ENCODE peak calls at places on chromosomes 1 and 21, in four cellular contexts. One of them, this sample, is unnamed.

GRCh38 chr1:220544901-220545303 is 17.0 kb downstream of the MARK1 start:
- DNase-seq in prostate gland: no peak
- DNase-seq in GM06990: no peak
- DNase-seq in HFF-Myc: no peak
- DNase-seq in this sample: no peak

GRCh38 chr1:94255476-94255875 is 18.1 kb upstream of the ARHGAP29 start:
- DNase-seq in GM06990: no peak
- DNase-seq in HFF-Myc: no peak
- DNase-seq in prostate gland: no peak
- DNase-seq in this sample: no peak

GRCh38 chr1:5994713-5995621 is 2.7 kb upstream of the NPHP4 start:
- DNase-seq in GM06990: peak
- DNase-seq in HFF-Myc: no peak
- DNase-seq in prostate gland: no peak
- DNase-seq in this sample: peak

GRCh38 chr1:64663654-64664053 is 81.2 kb upstream of the RAVER2 start:
- DNase-seq in prostate gland: no peak
- DNase-seq in GM06990: peak
- DNase-seq in HFF-Myc: no peak
- DNase-seq in this sample: peak

GRCh38 chr1:97721221-97721620 is 199.6 kb downstream of the DPYD start:
- DNase-seq in prostate gland: no peak
- DNase-seq in HFF-Myc: no peak
- DNase-seq in GM06990: no peak
- DNase-seq in this sample: no peak

GRCh38 chr21:46117586-46118304 is 19.8 kb downstream of the COL6A2 start:
- DNase-seq in prostate gland: no peak
- DNase-seq in HFF-Myc: no peak
- DNase-seq in GM06990: no peak
- DNase-seq in this sample: no peak

GRCh38 chr1:175968486-175969182 is 225.2 kb upstream of the TNR start:
- DNase-seq in prostate gland: no peak
- DNase-seq in GM06990: no peak
- DNase-seq in HFF-Myc: no peak
- DNase-seq in this sample: no peak

GRCh38 chr1:225581193-225581592 is 71.7 kb downstream of the ENAH start:
- DNase-seq in GM06990: no peak
- DNase-seq in prostate gland: no peak
- DNase-seq in HFF-Myc: no peak
- DNase-seq in this sample: no peak

GRCh38 chr1:30111431-30111830 is 612.0 kb downstream of the MATN1 start:
- DNase-seq in prostate gland: peak
- DNase-seq in GM06990: no peak
- DNase-seq in HFF-Myc: no peak
- DNase-seq in this sample: peak

GRCh38 chr1:94275116-94275515 is 37.7 kb upstream of the ARHGAP29 start:
- DNase-seq in prostate gland: no peak
- DNase-seq in HFF-Myc: no peak
- DNase-seq in GM06990: no peak
- DNase-seq in this sample: no peak

GRCh38 chr1:86774305-86775304 is 70.2 kb downstream of the SH3GLB1 start:
- DNase-seq in GM06990: peak
- DNase-seq in HFF-Myc: peak
- DNase-seq in prostate gland: no peak
- DNase-seq in this sample: peak

GRCh38 chr1:233730809-233731208 is 116.9 kb downstream of the KCNK1 start:
- DNase-seq in GM06990: no peak
- DNase-seq in HFF-Myc: no peak
- DNase-seq in prostate gland: no peak
- DNase-seq in this sample: no peak
- TF ChIP-seq CTCF in GM06990: no peak
- TF ChIP-seq CTCF in HFF-Myc: peak
- TF ChIP-seq CTCF in prostate gland: no peak
- TF ChIP-seq CTCF in this sample: no peak

DNA sequence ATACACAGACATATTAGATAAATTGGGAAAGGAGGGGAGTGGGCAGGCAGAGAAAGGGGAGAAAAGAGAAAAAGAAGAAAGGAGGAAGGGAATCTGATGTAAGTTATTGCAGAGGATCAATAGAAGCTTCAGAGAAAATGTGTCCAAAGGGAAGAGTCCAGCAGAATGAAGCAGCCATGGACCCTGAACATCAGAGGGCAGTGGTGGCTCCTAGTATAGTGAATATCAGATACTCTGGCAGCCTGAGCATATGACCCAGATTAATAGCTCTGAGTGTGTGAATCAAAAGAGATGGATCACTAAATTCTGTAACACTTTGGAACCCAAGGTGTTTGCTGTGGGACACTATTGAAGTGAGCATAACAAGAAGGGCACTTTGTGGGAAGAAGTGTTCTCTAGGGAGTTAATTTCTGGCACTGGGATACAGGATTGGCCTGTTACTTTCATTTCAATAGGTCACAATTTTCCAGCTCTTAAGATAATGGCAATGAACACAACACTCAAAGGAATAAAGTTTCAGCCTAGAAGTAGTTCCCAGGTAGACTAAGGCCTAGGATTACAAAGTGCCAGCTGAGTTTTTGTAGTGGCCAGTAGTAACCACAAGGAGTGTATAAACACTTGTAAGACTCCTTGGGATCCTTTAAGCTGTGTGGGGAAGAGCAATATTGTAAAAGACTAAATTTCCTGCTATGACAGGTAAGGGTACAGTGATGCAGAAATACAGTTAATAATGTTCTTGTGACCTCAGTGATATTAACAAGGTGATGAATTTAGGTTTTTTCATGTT is 164.4 kb upstream of the BEND5 start:
- DNase-seq in HFF-Myc: no peak
- DNase-seq in prostate gland: no peak
- DNase-seq in GM06990: no peak
- DNase-seq in this sample: no peak
- TF ChIP-seq CTCF in HFF-Myc: no peak
- TF ChIP-seq CTCF in prostate gland: no peak
- TF ChIP-seq CTCF in GM06990: no peak
- TF ChIP-seq CTCF in this sample: no peak

GRCh38 chr1:206125366-206125765 is 8.2 kb upstream of the AVPR1B start:
- DNase-seq in prostate gland: no peak
- DNase-seq in GM06990: no peak
- DNase-seq in HFF-Myc: no peak
- DNase-seq in this sample: no peak

GRCh38 chr1:206120406-206120805 is 3.2 kb upstream of the AVPR1B start:
- DNase-seq in GM06990: no peak
- DNase-seq in HFF-Myc: no peak
- DNase-seq in prostate gland: no peak
- DNase-seq in this sample: no peak

GRCh38 chr1:206117151-206117948 is at the start of gene AVPR1B:
- DNase-seq in GM06990: peak
- DNase-seq in HFF-Myc: no peak
- DNase-seq in prostate gland: peak
- DNase-seq in this sample: no peak

GRCh38 chr1:206122686-206123085 is 5.5 kb upstream of the AVPR1B start:
- DNase-seq in GM06990: no peak
- DNase-seq in prostate gland: no peak
- DNase-seq in HFF-Myc: no peak
- DNase-seq in this sample: no peak

GRCh38 chr1:206121269-206121668 is 4.1 kb upstream of the AVPR1B start:
- DNase-seq in prostate gland: no peak
- DNase-seq in HFF-Myc: no peak
- DNase-seq in GM06990: no peak
- DNase-seq in this sample: no peak
- TF ChIP-seq CTCF in prostate gland: no peak
- TF ChIP-seq CTCF in HFF-Myc: no peak
- TF ChIP-seq CTCF in GM06990: no peak
- TF ChIP-seq CTCF in this sample: no peak

GRCh38 chr1:207713529-207713928 is 38.3 kb upstream of the CD46 start:
- DNase-seq in HFF-Myc: no peak
- DNase-seq in GM06990: peak
- DNase-seq in prostate gland: no peak
- DNase-seq in this sample: no peak

DNA sequence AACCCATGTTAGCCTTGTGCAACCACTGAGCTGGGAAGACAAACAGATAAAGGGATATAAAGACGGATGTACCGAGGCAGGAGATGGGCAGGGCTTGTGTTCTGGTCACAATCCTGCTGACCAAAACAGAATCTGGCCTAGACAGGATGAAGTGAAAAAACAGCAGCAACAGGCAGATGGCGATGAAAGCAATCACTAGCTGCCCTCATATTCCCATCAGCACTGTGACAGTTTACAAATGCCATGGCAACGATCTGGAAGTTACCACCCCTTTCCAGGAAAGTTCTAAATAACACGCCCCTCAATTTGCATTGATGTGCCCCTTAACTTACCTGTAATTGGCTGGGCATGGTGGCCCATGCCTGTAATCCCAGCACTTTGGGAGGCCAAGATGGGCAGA is 40.6 kb upstream of the CD46 start:
- DNase-seq in prostate gland: peak
- DNase-seq in HFF-Myc: peak
- DNase-seq in GM06990: no peak
- DNase-seq in this sample: no peak
- TF ChIP-seq CTCF in prostate gland: peak
- TF ChIP-seq CTCF in HFF-Myc: no peak
- TF ChIP-seq CTCF in GM06990: no peak
- TF ChIP-seq CTCF in this sample: no peak

DNA sequence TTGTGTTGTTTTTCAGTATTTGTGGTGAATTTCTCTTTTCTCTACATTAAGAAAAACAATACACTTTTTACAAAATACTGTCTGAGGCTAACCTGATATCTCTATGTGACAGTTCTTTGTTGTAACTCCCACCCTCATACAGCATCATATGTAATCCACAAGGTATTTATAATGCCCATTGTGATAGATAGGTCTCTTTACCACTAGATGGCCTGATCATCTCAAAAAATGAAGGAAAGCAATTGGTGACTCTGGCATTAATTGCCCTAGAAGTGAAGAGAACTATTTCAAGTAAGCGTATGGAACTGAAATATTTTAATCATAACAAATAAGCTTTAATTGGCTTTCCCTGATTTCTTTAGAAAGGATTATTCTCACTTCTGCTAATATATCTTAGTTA is 36.2 kb upstream of the HFM1 start:
- DNase-seq in prostate gland: no peak
- DNase-seq in GM06990: no peak
- DNase-seq in HFF-Myc: no peak
- DNase-seq in this sample: peak
- TF ChIP-seq CTCF in prostate gland: no peak
- TF ChIP-seq CTCF in GM06990: peak
- TF ChIP-seq CTCF in HFF-Myc: peak
- TF ChIP-seq CTCF in this sample: no peak

GRCh38 chr21:31498985-31499384 is 154.9 kb upstream of the TIAM1 start:
- DNase-seq in HFF-Myc: no peak
- DNase-seq in GM06990: no peak
- DNase-seq in prostate gland: no peak
- DNase-seq in this sample: no peak
- TF ChIP-seq CTCF in HFF-Myc: no peak
- TF ChIP-seq CTCF in GM06990: peak
- TF ChIP-seq CTCF in prostate gland: no peak
- TF ChIP-seq CTCF in this sample: no peak

GRCh38 chr1:158007180-158007579 is 13.7 kb downstream of the KIRREL1 start:
- DNase-seq in prostate gland: no peak
- DNase-seq in HFF-Myc: no peak
- DNase-seq in GM06990: no peak
- DNase-seq in this sample: no peak

GRCh38 chr1:158005249-158005648 is 11.8 kb downstream of the KIRREL1 start:
- DNase-seq in HFF-Myc: no peak
- DNase-seq in GM06990: no peak
- DNase-seq in prostate gland: no peak
- DNase-seq in this sample: no peak

GRCh38 chr1:158002630-158003408 is 9.4 kb downstream of the KIRREL1 start:
- DNase-seq in HFF-Myc: peak
- DNase-seq in prostate gland: no peak
- DNase-seq in GM06990: no peak
- DNase-seq in this sample: no peak

GRCh38 chr1:158003409-158003805 is 10.0 kb downstream of the KIRREL1 start:
- DNase-seq in prostate gland: no peak
- DNase-seq in GM06990: no peak
- DNase-seq in HFF-Myc: no peak
- DNase-seq in this sample: no peak

DNA sequence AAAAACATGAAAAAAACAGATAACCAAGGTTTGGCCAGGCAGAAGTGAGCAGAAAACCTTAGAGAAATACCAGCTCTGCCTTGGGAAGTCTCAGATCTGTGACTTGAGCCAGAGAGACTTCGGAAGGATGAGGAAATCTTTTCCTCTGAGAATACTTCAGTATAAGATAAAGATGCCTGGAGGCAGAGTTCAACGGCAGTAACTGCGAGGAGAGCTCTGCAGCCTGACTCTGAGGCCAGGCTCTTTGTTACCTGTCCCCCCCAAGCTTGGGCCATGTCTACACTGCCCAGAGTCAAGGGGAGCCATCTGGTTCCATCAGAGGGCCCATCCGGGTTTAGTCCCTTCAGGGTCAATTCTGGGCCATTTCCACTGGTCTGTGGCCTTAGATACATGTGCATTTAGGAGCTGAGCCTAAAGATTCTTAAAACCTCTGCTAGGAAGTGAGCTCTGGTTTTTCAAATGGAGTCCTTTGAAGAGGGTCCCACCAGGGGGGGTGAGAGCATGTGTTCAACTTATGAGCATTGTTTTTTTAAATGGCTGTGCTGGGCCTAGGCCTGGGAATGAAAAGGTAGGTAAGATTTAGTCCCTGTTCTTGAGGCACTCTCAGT is 8.7 kb downstream of the KIRREL1 start:
- DNase-seq in prostate gland: no peak
- DNase-seq in HFF-Myc: no peak
- DNase-seq in GM06990: no peak
- DNase-seq in this sample: no peak
- TF ChIP-seq CTCF in prostate gland: no peak
- TF ChIP-seq CTCF in HFF-Myc: peak
- TF ChIP-seq CTCF in GM06990: no peak
- TF ChIP-seq CTCF in this sample: no peak

This sample was measured in GM10248.